ENCODE peak calls at places on chromosomes 12 and 14, in four cellular contexts. G is GM12865, M is A549, I is sigmoid colon. D is an unnamed sample.

GRCh38 chr12:91432079-91432478 is 249.5 kb upstream of the DCN start:
- DNase-seq in G (no peak), M (no peak), I (no peak), D (no peak)

GRCh38 chr12:87779016-87779415 is 250.2 kb downstream of the C12orf50 start:
- DNase-seq in G (no peak), M (peak), I (no peak), D (no peak)

GRCh38 chr14:75147423-75148071 is 20.7 kb upstream of the NEK9 start:
- DNase-seq in G (no peak), M (no peak), I (peak), D (no peak)

GRCh38 chr12:2794261-2794735 is 472 bp upstream of the FKBP4 start:
- DNase-seq in G (peak), M (no peak), I (no peak), D (no peak)

GRCh38 chr12:43100231-43100630 is 451.8 kb downstream of the ADAMTS20 start:
- DNase-seq in G (no peak), M (no peak), I (no peak), D (no peak)

GRCh38 chr14:96501746-96502620 is at the start of gene PAPOLA:
- DNase-seq in G (peak), M (peak), I (peak), D (peak)

GRCh38 chr12:113263431-113263963 is 42.2 kb downstream of the TPCN1 start:
- DNase-seq in G (no peak), M (no peak), I (peak), D (no peak)

GRCh38 chr14:56423591-56423991 is 156.0 kb upstream of the TMEM260 start:
- DNase-seq in G (no peak), M (no peak), I (no peak), D (peak)

GRCh38 chr14:55361190-55361589 is 50.4 kb downstream of the ATG14 start:
- DNase-seq in G (no peak), M (no peak), I (no peak), D (no peak)

GRCh38 chr12:105554223-105554678 is 223.8 kb downstream of the C12orf75 start:
- DNase-seq in G (no peak), M (no peak), I (no peak), D (no peak)

GRCh38 chr12:115859231-115859630 is 418.3 kb downstream of the MED13L start:
- DNase-seq in G (no peak), M (no peak), I (no peak), D (no peak)

GRCh38 chr12:53044896-53045571 is 4.8 kb upstream of the TNS2 start:
- DNase-seq in G (no peak), M (no peak), I (peak), D (no peak)

GRCh38 chr14:89227490-89227834 is 189.6 kb downstream of the FOXN3 start:
- DNase-seq in G (no peak), M (no peak), I (no peak), D (no peak)

GRCh38 chr12:77782034-77782433 is 48.7 kb upstream of the NAV3 start:
- DNase-seq in G (no peak), M (no peak), I (no peak), D (no peak)

GRCh38 chr14:85587152-85587697 is 57.3 kb downstream of the FLRT2 start:
- DNase-seq in G (no peak), M (no peak), I (no peak), D (no peak)

GRCh38 chr12:53324779-53325538 is 3.5 kb upstream of the AAAS start:
- DNase-seq in G (peak), M (peak), I (peak), D (peak)

GRCh38 chr14:62420853-62421252 is 624.4 kb downstream of the KCNH5 start:
- DNase-seq in G (no peak), M (no peak), I (no peak), D (no peak)

GRCh38 chr14:64738306-64738879 is 34.2 kb downstream of the PLEKHG3 start:
- DNase-seq in G (no peak), M (no peak), I (no peak), D (no peak)

GRCh38 chr12:125124320-125124966 is 59.2 kb downstream of the AACS start:
- DNase-seq in G (no peak), M (no peak), I (no peak), D (no peak)

GRCh38 chr12:89245090-89245489 is 107.2 kb downstream of the DUSP6 start:
- DNase-seq in G (no peak), M (no peak), I (no peak), D (no peak)
- TF ChIP-seq CTCF in G (no peak), M (no peak), I (no peak), D (no peak)

GRCh38 chr12:111163422-111163821 is 205.5 kb downstream of the PHETA1 start:
- DNase-seq in G (no peak), M (no peak), I (no peak), D (no peak)

GRCh38 chr12:111164833-111165232 is 204.1 kb downstream of the PHETA1 start:
- DNase-seq in G (no peak), M (no peak), I (no peak), D (no peak)

GRCh38 chr12:111168009-111168786 is 200.7 kb downstream of the PHETA1 start:
- DNase-seq in G (no peak), M (no peak), I (no peak), D (no peak)

GRCh38 chr12:111169032-111169431 is 199.9 kb downstream of the PHETA1 start:
- DNase-seq in G (no peak), M (no peak), I (no peak), D (no peak)

DNA sequence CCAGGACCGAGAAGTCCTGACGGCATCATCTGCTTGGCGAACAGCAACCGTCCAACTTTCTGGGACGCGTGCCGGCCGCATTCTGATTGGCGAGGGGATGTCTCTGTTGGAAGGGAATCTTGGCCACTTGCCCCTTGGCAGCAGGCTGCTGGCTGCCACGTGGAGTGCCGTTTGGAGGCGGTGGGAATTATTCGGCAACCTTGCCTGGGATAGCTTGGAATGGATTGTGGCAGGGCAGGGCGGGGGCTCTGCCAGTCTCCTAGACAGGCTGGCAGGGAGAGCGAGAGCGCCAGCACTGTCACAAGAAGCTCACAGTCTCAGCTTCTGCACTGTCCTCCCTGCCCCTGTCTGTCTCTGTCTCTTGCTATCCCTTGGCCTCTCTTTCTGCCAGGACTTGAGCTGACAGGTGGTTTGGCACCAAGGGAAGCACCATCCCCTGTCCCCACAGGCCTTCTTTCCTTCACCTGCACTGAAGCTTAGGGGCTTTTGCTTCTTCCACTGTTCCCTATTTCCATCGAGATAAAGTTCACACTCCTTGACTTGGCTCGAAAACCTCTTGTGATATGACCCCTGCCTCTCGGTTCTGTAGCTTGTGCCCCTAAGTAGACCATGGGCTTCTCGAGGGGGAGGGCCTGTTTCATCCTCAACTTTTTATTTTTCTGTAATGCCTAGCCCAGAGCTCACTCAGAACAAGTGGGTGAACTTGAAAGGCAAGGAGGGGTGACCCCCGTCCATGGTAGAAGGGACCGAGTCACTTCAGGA is 201.9 kb downstream of the PHETA1 start:
- DNase-seq in G (no peak), M (no peak), I (peak), D (no peak)
- H3K4me3 ChIP-seq in G (no peak), M (no peak), I (no peak), D (no peak)

GRCh38 chr14:39576726-39577125 is 144.5 kb upstream of the FBXO33 start:
- DNase-seq in G (no peak), M (no peak), I (no peak), D (no peak)

GRCh38 chr14:39582028-39582654 is 149.9 kb upstream of the FBXO33 start:
- DNase-seq in G (peak), M (no peak), I (no peak), D (no peak)

GRCh38 chr14:39576258-39576657 is 144.0 kb upstream of the FBXO33 start:
- DNase-seq in G (no peak), M (no peak), I (no peak), D (no peak)

GRCh38 chr14:39581474-39581873 is 149.2 kb upstream of the FBXO33 start:
- DNase-seq in G (peak), M (no peak), I (no peak), D (no peak)
- TF ChIP-seq CTCF in G (no peak), M (peak), I (no peak), D (no peak)

DNA sequence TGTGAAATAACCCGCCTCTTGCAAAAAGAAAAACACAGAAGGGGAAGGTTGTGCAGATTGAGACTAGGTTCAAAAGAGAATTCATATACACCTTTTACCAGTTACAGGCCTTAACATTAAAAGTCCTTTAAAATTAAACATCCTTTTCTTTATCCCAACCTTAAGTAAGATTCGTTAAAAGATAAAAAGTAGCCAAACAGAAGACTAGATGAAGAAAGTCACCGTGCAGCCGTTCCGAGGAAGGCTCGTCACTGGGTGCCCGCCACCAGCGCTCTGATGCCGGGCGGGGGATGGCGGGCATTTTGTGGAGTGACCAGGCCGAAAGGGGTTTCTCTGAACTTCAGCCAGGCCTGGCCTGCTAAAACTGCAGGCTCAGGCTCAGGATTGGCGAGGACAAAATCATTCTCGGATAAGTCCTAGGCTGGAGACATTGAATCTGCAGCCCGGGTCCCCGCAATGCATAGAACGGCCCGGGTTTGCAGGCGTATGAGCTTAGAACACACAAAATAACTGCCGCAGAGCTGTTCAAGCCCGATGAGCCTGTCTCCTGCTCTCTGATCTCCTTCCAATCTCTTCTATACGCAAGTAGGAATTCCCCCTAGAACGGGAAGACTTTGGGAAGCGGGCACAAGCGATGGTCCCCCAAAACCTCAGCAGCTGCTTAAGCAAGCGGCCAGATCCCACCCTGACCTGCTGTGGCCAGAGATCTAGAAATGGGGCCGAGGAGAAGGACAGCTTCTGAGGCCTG is 1.3 kb downstream of the TBX5 start:
- DNase-seq in G (no peak), M (no peak), I (no peak), D (no peak)
- H3K4me3 ChIP-seq in G (no peak), M (no peak), I (no peak), D (peak)

GRCh38 chr14:103449762-103450161 is 64.5 kb downstream of the MARK3 start:
- DNase-seq in G (no peak), M (no peak), I (no peak), D (no peak)
- TF ChIP-seq CTCF in G (no peak), M (no peak), I (no peak), D (no peak)

GRCh38 chr14:83883732-83884131 is 1646.2 kb upstream of the FLRT2 start:
- DNase-seq in G (no peak), M (no peak), I (no peak), D (no peak)
- H3K4me3 ChIP-seq in G (no peak), M (no peak), I (no peak), D (no peak)

DNA sequence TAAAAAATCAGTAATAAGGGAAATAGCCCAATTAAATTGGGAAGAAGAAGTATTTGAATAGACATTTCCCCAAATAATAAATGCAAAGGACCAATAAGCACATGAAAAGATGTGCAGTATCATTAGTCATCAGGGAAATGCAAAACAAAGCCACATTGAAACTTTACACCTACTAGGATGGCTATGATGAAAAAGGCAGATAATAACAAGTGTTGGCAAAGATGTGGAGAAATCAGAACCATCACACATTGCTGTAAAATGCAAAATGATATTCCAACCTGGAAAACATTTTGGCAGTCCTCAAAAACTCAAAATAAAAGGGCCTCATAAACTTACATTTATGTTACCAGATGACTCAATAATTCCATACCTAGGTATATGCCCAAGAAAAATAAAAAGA is 131.1 kb upstream of the G2E3 start:
- DNase-seq in G (no peak), M (no peak), I (no peak), D (no peak)
- TF ChIP-seq CTCF in G (no peak), M (no peak), I (no peak), D (no peak)

GRCh38 chr12:50845021-50845647 is 2.4 kb downstream of the TMPRSS12 start:
- DNase-seq in G (no peak), M (no peak), I (no peak), D (no peak)

GRCh38 chr12:50840809-50841487 is 1.8 kb upstream of the TMPRSS12 start:
- DNase-seq in G (no peak), M (no peak), I (no peak), D (no peak)

GRCh38 chr12:50841654-50842531 is 833 bp upstream of the TMPRSS12 start:
- DNase-seq in G (no peak), M (no peak), I (no peak), D (no peak)

GRCh38 chr12:50839032-50839431 is 3.7 kb upstream of the TMPRSS12 start:
- DNase-seq in G (no peak), M (no peak), I (no peak), D (no peak)

GRCh38 chr12:50842637-50843493 is at the start of gene TMPRSS12:
- DNase-seq in G (no peak), M (no peak), I (no peak), D (no peak)
- H3K4me3 ChIP-seq in G (no peak), M (no peak), I (no peak), D (no peak)

GRCh38 chr14:37116933-37117844 is 55.2 kb downstream of the SLC25A21 start:
- DNase-seq in G (no peak), M (peak), I (no peak), D (no peak)
- TF ChIP-seq CTCF in G (no peak), M (peak), I (no peak), D (peak)

GRCh38 chr14:67934851-67935250 is 115.3 kb downstream of the RAD51B start:
- DNase-seq in G (no peak), M (no peak), I (no peak), D (no peak)
- H3K4me3 ChIP-seq in G (no peak), M (no peak), I (no peak), D (no peak)

D was measured in AG04449.